ENCODE peak calls at places on chromosome 21, in four cellular contexts. F is adrenal gland, M is kidney, I is testis. R is an unnamed sample. For H3K4me1, the result is how much of the 10 kb centered on the place peaks cover.

GRCh38 chr21:36859744-36860501 is 106.5 kb downstream of the HLCS start:
- DNase-seq in M (peak), F (peak), I (peak), R (peak)

GRCh38 chr21:46183910-46184624 is at the start of gene SPATC1L:
- DNase-seq in I (peak), M (peak), F (peak), R (peak)

GRCh38 chr21:46141767-46142580 is 13.4 kb downstream of the FTCD start:
- DNase-seq in M (peak), F (no peak), I (no peak), R (no peak)

GRCh38 chr21:41529769-41530168 is 21.8 kb upstream of the TMPRSS2 start:
- DNase-seq in M (no peak), F (no peak), I (no peak), R (no peak)

GRCh38 chr21:45082715-45083114 is 8.3 kb downstream of the ADARB1 start:
- DNase-seq in I (no peak), M (no peak), F (no peak), R (no peak)

GRCh38 chr21:21436012-21436545 is 437.9 kb downstream of the NCAM2 start:
- DNase-seq in I (no peak), F (no peak), M (no peak), R (no peak)

GRCh38 chr21:29538115-29538514 is 239.4 kb downstream of the BACH1 start:
- DNase-seq in M (no peak), F (no peak), I (no peak), R (no peak)

GRCh38 chr21:44285547-44285992 is at the start of gene AIRE:
- DNase-seq in M (peak), F (no peak), I (no peak), R (no peak)

GRCh38 chr21:46202592-46203202 is 18.4 kb upstream of the SPATC1L start:
- DNase-seq in M (peak), F (no peak), I (no peak), R (no peak)

GRCh38 chr21:36860736-36861594 is 105.5 kb downstream of the HLCS start:
- DNase-seq in F (no peak), I (no peak), M (no peak), R (no peak)

DNA sequence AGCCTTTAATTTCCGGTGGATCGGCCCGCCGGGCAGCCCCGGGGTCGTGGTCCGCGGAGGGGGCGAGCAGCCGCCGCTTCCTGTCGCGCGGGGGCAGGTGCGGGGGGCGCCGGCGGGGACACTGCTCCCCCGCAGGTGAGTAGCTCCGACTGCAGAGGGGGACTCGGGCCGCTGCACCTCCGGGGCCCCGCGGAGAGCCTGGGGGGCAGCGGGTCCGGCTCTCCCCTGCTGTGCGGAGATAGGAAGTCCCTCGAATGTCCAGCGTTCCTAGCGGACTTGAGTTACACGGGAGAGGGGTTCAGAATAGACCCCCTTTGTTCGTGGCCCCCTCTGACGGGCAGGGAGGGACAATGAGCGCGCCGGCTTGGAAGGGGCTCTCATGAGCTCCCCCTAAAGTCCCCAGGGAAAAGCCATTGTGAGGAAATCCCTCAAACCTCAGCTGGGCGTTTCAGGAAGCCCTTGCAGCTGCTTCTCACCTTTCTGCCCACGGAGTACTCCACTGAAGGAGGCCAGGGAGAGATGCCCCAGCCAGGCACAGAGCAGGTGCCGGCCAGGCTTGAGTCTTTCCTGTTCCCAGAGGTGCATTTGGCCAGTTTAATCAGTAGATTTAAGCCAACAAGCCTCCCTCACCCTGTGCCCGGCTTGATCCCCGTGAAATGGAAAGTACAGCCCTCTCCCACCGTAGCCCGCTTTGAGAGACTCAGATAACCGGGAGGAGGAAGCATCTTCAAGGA is 925 bp downstream of the PDE9A start:
- DNase-seq in F (no peak), I (no peak), M (peak), R (peak)
- H3K27ac ChIP-seq in F (no peak), I (no peak), M (peak), R (peak)

GRCh38 chr21:32412162-32412997 is at the start of gene EVA1C:
- DNase-seq in I (peak), F (no peak), M (peak), R (peak)

GRCh38 chr21:32415451-32415850 is 2.9 kb downstream of the EVA1C start:
- DNase-seq in F (no peak), M (no peak), I (peak), R (no peak)

GRCh38 chr21:32412998-32413504 is 545 bp downstream of the EVA1C start:
- DNase-seq in M (peak), F (no peak), I (peak), R (no peak)

GRCh38 chr21:32414579-32415358 is 2.3 kb downstream of the EVA1C start:
- DNase-seq in M (no peak), F (no peak), I (peak), R (no peak)

DNA sequence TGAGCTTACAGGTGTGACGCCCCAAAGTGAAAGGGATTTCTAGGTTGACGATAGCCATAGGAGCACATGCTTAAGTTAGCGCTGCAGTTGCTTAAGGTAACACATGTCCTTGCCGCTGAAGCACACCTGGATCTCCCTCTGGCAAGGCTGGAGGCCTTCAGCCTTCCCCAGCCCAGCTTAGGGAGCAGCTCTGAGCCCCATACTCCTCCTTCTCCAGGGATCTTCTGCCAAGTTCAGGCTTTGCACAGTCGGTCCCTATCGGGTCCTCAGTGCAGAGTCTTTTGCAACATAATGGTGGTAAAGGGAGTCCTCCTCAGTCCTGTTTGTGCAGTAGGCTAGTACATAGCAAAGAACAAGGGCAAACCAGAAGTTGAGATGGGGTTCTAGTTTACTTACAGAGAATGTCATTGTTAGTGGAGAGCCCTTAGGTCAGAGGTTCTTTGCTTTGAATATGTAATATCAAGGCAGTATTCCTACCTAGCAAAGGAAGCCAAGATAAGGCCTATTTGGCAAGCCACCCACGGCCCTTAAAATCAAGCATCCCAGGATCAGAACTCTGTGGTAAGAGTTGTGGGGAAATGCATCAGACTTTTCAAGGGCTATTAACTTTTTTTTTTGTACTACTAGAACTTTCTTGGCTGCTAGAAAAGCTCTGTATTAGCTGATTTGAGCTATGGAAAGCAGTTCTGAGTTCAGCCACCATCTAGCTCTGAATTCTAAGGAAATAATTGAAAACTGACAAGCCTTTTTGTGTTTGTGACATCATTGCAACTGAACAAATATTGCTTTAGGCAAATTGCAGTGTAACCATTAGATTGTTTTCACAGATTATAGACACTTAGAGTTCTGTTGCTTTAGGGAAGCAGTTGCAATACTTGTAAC is 1.4 kb downstream of the EVA1C start:
- DNase-seq in M (no peak), F (no peak), I (peak), R (no peak)
- H3K4me3 ChIP-seq in M (peak), F (peak), I (peak), R (no peak)

DNA sequence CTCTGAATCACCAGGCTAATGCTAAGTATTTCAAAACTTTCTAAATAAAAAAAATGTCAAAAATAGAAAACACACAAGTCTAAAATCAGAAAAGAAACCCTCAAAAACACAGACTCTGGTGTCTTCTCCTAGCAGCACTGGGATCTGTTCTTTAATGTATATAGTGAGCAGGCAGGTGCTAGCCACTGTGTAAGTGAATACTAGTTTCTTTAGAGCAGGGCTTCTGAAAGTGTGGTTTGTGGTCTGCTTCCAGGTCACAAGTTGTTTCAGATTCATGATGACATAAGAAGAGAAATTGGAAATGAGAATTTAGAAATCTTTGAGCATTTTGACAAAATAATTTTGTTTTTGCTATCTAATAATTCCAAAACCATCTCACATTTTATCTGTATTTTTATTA is 763.1 kb downstream of the USP25 start:
- DNase-seq in I (no peak), M (no peak), F (no peak), R (peak)
- H3K4me1 ChIP-seq in I (under half), M (under half), F (under half), R (under half)

GRCh38 chr21:31470896-31471694 is 127.0 kb upstream of the TIAM1 start:
- DNase-seq in M (no peak), F (no peak), I (no peak), R (no peak)
- H3K27ac ChIP-seq in M (no peak), F (no peak), I (no peak), R (no peak)

GRCh38 chr21:25569711-25570110 is 37.6 kb downstream of the MRPL39 start:
- DNase-seq in I (no peak), M (no peak), F (no peak), R (no peak)

GRCh38 chr21:25568230-25568629 is 39.1 kb downstream of the MRPL39 start:
- DNase-seq in F (peak), M (peak), I (peak), R (no peak)

GRCh38 chr21:25567472-25567871 is 39.8 kb downstream of the MRPL39 start:
- DNase-seq in F (no peak), M (no peak), I (no peak), R (no peak)

GRCh38 chr21:25566645-25567044 is 40.6 kb downstream of the MRPL39 start:
- DNase-seq in F (no peak), M (no peak), I (no peak), R (no peak)

DNA sequence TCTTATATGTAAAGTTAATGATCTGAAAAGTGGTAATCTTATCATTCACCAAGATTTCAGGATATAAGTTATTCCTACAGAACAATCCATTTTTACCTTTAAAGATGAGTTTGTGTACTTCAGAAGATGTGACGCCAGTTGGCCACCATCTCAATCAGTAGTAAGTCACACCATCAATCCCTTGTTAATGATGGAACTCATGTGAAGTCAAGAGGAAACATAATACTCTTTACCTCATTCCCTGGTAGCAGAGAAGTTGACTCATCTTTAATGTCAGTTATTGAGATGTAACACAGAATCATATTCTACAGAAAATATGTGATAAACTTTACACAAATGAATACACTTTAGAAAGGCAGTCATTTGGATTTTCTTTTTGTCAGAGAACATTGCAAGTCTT is 38.2 kb downstream of the MRPL39 start:
- DNase-seq in F (no peak), M (no peak), I (no peak), R (no peak)
- H3K4me3 ChIP-seq in F (no peak), M (no peak), I (no peak), R (no peak)

R was measured in SJCRH30.